ENCODE peak calls at places on chromosomes 11 and 22, in ten cellular contexts. Q is nephron progenitor cell, D is cardiac fibroblast, V is GM23338, P is tibial artery, C is epithelial cell of esophagus, M is IMR-90, O is suprapubic skin, L is endothelial cell, H is B cell. T is an unnamed sample.

GRCh38 chr11:8732748-8733241 is 50.2 kb downstream of the RPL27A start:
- DNase-seq in P (peak; percentile 96), D (peak; percentile 84), O (no peak), H (no peak), M (peak; percentile 80), C (peak; percentile 58), L (no peak), V (no peak), Q (no peak), T (no peak)

GRCh38 chr11:5691963-5692358 is 2.4 kb downstream of the TRIM22 start:
- DNase-seq in D (no peak), O (no peak), M (no peak), Q (no peak), C (no peak), L (no peak), P (no peak), V (no peak), H (no peak), T (no peak)

GRCh38 chr11:102026975-102027374 is 20.3 kb upstream of the CFAP300 start:
- DNase-seq in C (peak; percentile 16), D (no peak), Q (no peak), M (no peak), O (no peak), L (no peak), P (no peak), V (no peak), H (no peak), T (no peak)

GRCh38 chr11:123233280-123233977 is 38.4 kb upstream of the CLMP start:
- DNase-seq in D (no peak), H (no peak), P (no peak), M (no peak), Q (no peak), O (no peak), L (no peak), V (no peak), C (no peak), T (peak; percentile 45)

GRCh38 chr11:113647856-113648255 is 58.3 kb downstream of the TMPRSS5 start:
- DNase-seq in D (no peak), P (no peak), O (no peak), C (no peak), M (no peak), V (no peak), Q (no peak), H (no peak), L (no peak), T (no peak)

GRCh38 chr11:117610045-117610444 is 187.0 kb downstream of the DSCAML1 start:
- DNase-seq in V (no peak), P (no peak), L (no peak), Q (no peak), O (no peak), H (no peak), C (peak; percentile 37), D (peak; percentile 66), M (peak; percentile 51), T (no peak)

GRCh38 chr11:13118194-13118593 is 109.1 kb downstream of the RASSF10 start:
- DNase-seq in C (peak; percentile 74), V (no peak), L (no peak), Q (no peak), H (no peak), P (no peak), O (no peak), M (peak; percentile 97), D (peak; percentile 83), T (no peak)

GRCh38 chr11:15779518-15779917 is 576.8 kb downstream of the SOX6 start:
- DNase-seq in Q (no peak), H (no peak), P (no peak), O (no peak), V (no peak), M (peak; percentile 19), D (no peak), L (no peak), C (no peak), T (no peak)

GRCh38 chr11:121533556-121534050 is 80.8 kb upstream of the SORL1-AS1 start:
- DNase-seq in M (no peak), V (no peak), H (no peak), D (no peak), C (no peak), Q (no peak), O (no peak), P (no peak), L (no peak), T (no peak)

GRCh38 chr11:121538054-121538453 is 85.3 kb upstream of the SORL1-AS1 start:
- DNase-seq in Q (no peak), H (no peak), L (no peak), P (no peak), M (no peak), C (no peak), D (no peak), V (no peak), O (no peak), T (no peak)

GRCh38 chr11:121536116-121536515 is 83.3 kb upstream of the SORL1-AS1 start:
- DNase-seq in Q (no peak), P (no peak), L (no peak), H (no peak), C (no peak), D (no peak), V (peak; percentile 24), M (no peak), O (no peak), T (no peak)

GRCh38 chr11:121535122-121535796 is 82.5 kb upstream of the SORL1-AS1 start:
- DNase-seq in D (no peak), L (no peak), O (no peak), V (no peak), P (no peak), C (peak; percentile 65), Q (no peak), M (peak; percentile 29), H (no peak), T (no peak)

DNA sequence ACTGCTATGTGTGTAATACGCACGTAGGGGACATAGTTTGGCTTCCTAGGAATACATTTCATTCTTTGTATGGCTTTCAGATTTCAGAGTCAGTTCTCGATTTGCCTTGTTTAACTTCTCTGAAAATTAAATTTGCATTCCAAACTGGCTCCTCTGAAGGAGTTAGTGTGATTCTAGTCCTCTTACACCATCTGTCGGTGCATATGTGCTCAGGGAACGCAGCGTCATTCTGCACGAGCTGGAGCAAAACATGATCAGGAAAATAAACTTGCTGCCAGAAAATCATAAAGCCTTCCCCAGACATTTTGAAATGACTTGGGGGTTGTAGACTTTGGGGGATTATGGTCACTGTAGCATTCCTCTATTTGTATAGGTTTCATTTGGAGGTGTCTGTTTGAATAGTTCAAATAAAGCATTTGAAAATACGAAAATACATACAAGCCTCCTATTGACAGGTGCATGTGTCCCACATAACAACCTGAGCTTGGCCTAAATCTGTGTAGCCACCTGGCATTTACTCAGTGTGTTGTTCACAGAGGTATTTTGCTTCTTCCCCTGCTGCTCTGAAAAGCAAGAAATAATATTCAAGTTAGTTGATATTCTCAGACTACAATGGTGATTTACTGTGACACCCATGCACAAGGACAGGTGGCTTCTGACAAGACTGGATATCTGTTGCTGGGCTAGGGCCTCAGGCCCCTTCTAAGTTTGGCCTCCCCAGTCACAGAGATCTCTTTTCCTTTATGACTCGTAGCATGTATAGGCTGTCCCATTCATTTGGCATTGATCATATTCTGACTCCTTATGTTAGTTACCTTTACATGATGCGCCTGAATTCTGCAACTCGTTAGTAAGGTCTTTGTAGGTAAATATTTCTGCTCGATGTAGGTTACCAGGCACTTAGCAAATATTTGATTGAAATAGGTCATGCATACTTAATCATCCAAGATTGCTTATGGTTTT is 81.6 kb upstream of the SORL1-AS1 start:
- DNase-seq in M (peak; percentile 24), P (no peak), H (no peak), O (no peak), C (peak; percentile 60), D (peak; percentile 19), V (peak; percentile 19), L (no peak), Q (no peak), T (peak; percentile 26)
- TF ChIP-seq CTCF in M (peak; percentile 36), P (peak; percentile 78), H (no peak), O (peak; percentile 25), C (peak; percentile 73), D (peak; percentile 20), V (peak; percentile 46), L (no peak), Q (no peak), T (no peak)

GRCh38 chr11:68314203-68314885 is 2.0 kb downstream of the LRP5 start:
- DNase-seq in H (no peak), L (no peak), D (peak; percentile 27), C (no peak), M (no peak), P (no peak), Q (no peak), O (no peak), V (peak; percentile 59), T (no peak)

GRCh38 chr11:68313574-68314202 is 1.3 kb downstream of the LRP5 start:
- DNase-seq in P (no peak), Q (no peak), D (peak; percentile 32), L (no peak), H (no peak), O (no peak), C (peak; percentile 28), M (peak; percentile 30), V (peak; percentile 65), T (no peak)

GRCh38 chr11:68311155-68312116 is 955 bp upstream of the LRP5 start:
- DNase-seq in M (no peak), Q (no peak), D (no peak), C (no peak), P (no peak), L (no peak), O (no peak), V (peak; percentile 47), H (no peak), T (no peak)

GRCh38 chr11:68312780-68313573 is 586 bp downstream of the LRP5 start:
- DNase-seq in P (no peak), H (no peak), M (no peak), O (no peak), Q (peak; percentile 50), V (peak; percentile 47), L (no peak), C (peak; percentile 40), D (no peak), T (no peak)

DNA sequence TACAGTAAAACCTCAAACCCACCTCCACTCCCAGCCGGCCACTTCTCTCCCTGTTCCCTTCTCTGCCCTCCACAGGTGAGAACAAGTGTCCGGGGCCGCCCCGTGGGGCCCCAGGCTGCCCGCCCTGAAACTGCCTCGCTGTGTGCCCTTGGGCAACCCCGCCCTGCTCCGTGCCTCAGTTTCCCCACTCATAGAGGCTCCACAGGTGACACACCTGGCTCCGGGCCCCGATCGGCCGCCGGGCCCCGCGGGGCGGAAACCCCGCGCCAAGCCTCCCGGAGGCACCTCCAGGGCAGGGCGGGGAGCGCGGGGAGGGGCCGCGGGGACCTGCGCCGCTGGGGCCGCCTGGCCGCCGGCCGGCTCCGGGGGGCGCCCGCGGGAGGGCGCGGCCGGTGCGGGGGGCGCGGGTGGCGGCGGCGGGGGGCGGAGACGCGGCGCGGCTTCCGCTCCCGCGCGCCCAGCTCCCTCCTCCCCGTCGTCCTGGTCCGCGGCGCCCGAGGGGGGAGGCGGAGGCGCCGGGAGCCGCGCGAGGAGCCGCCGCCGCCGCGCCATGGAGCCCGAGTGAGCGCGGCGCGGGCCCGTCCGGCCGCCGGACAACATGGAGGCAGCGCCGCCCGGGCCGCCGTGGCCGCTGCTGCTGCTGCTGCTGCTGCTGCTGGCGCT is at the start of gene LRP5:
- DNase-seq in C (peak; percentile 40), O (no peak), L (peak; percentile 38), H (no peak), M (peak; percentile 10), D (no peak), V (peak; percentile 42), P (no peak), Q (peak; percentile 70), T (peak; percentile 46)
- TF ChIP-seq CTCF in C (no peak), O (no peak), L (no peak), H (no peak), M (no peak), D (no peak), V (no peak), P (no peak), Q (no peak), T (no peak)

GRCh38 chr22:42116848-42117424 is 13.7 kb downstream of the CYP2D6 start:
- DNase-seq in P (no peak), O (no peak), Q (no peak), M (peak; percentile 4), H (no peak), C (no peak), D (peak; percentile 8), L (no peak), V (peak; percentile 64), T (no peak)

GRCh38 chr22:42108848-42109247 is 18.3 kb upstream of the NDUFA6 start:
- DNase-seq in L (no peak), Q (no peak), P (no peak), V (peak; percentile 40), O (no peak), C (no peak), H (no peak), D (no peak), M (no peak), T (no peak)

GRCh38 chr22:42111798-42112197 is 18.8 kb downstream of the CYP2D6 start:
- DNase-seq in Q (no peak), M (no peak), L (no peak), C (no peak), V (peak; percentile 59), P (no peak), H (no peak), D (no peak), O (no peak), T (no peak)

GRCh38 chr22:42114721-42115120 is 15.9 kb downstream of the CYP2D6 start:
- DNase-seq in H (no peak), C (no peak), M (peak; percentile 6), P (no peak), O (no peak), D (peak; percentile 61), L (no peak), Q (no peak), V (peak; percentile 86), T (no peak)
- TF ChIP-seq CTCF in H (no peak), C (no peak), M (peak; percentile 31), P (no peak), O (no peak), D (peak; percentile 55), L (no peak), Q (no peak), V (peak; percentile 71), T (no peak)

DNA sequence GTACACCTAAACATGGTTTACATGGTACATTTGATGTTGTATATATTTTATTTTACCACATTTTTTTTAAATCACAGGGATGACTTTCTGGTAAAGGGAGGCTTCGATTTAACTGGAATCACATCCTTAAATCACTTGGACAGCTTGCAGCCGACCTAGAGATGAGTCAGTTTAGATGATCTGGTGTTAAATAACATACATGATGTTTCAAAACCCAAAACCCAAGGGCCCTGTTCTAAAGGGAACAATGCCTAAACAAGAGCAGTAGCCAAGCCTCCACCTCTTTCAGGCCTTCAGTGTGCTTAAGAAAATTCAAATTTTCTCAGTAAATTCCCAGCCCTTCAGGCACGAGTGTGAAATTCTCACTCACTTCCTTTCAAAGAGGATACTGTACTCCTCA is 108.8 kb downstream of the WT1 start:
- DNase-seq in M (no peak), H (no peak), O (no peak), C (no peak), L (no peak), D (peak; percentile 69), V (no peak), Q (no peak), P (no peak), T (no peak)
- TF ChIP-seq CTCF in M (no peak), H (no peak), O (no peak), C (no peak), L (no peak), D (no peak), V (no peak), Q (no peak), P (no peak), T (no peak)